ENCODE peak calls at places on chromosomes 11 and 22, in six cellular contexts. B, A, X, W, S and H are unnamed samples.

GRCh38 chr11:111063711-111064110 is 181.8 kb upstream of the POU2AF2 start:
- DNase-seq in B (no peak), X (no peak), W (peak), A (no peak), S (no peak), H (no peak)

GRCh38 chr11:72599325-72600117 is 74.7 kb downstream of the PDE2A start:
- DNase-seq in A (peak), B (no peak), W (peak), X (no peak), S (peak), H (peak)

GRCh38 chr11:60914620-60915249 is 777 bp downstream of the TMEM109 start:
- DNase-seq in A (no peak), X (peak), B (peak), S (peak), W (peak), H (peak)

GRCh38 chr11:128587415-128587814 is at the start of gene ETS1:
- DNase-seq in B (no peak), W (peak), A (peak), S (peak), X (no peak), H (peak)

GRCh38 chr11:100925935-100926334 is 203.7 kb downstream of the PGR start:
- DNase-seq in B (no peak), A (peak), S (no peak), W (peak), X (no peak), H (no peak)

GRCh38 chr11:13160302-13160701 is 117.3 kb upstream of the BMAL1 start:
- DNase-seq in W (no peak), B (no peak), A (no peak), X (no peak), S (no peak), H (no peak)

GRCh38 chr11:5624489-5625278 is at the start of gene TRIM34:
- DNase-seq in S (peak), X (no peak), B (peak), W (peak), A (peak), H (peak)

GRCh38 chr11:2276280-2276998 is 6.1 kb upstream of the ASCL2 start:
- DNase-seq in B (no peak), A (no peak), X (no peak), S (no peak), W (no peak), H (no peak)

GRCh38 chr11:75422248-75423231 is 10.5 kb downstream of the KLHL35 start:
- DNase-seq in S (no peak), X (no peak), B (no peak), W (peak), A (peak), H (no peak)

GRCh38 chr22:45452565-45453449 is 39.3 kb downstream of the RIBC2 start:
- DNase-seq in S (no peak), W (no peak), A (no peak), X (no peak), B (no peak), H (no peak)

GRCh38 chr22:45645526-45646414 is 25.9 kb upstream of the ATXN10 start:
- DNase-seq in A (peak), W (peak), B (peak), S (peak), X (peak), H (peak)

GRCh38 chr11:101428918-101429317 is 154.9 kb downstream of the TRPC6 start:
- DNase-seq in A (peak), B (peak), X (no peak), S (peak), W (peak), H (peak)

GRCh38 chr11:120079750-120080610 is 57.9 kb downstream of the TRIM29 start:
- DNase-seq in X (no peak), S (peak), B (peak), A (no peak), W (no peak), H (peak)

GRCh38 chr11:65764434-65764833 is 16.3 kb downstream of the AP5B1 start:
- DNase-seq in X (no peak), W (no peak), A (no peak), S (no peak), B (no peak), H (no peak)

GRCh38 chr11:118913411-118914125 is 12.2 kb downstream of the BCL9L start:
- DNase-seq in A (no peak), B (no peak), S (no peak), X (no peak), W (peak), H (no peak)

GRCh38 chr11:118622376-118623290 is 15.2 kb downstream of the PHLDB1 start:
- DNase-seq in A (peak), W (peak), S (no peak), X (peak), B (no peak), H (no peak)

GRCh38 chr11:75557649-75558494 is 4.2 kb upstream of the SERPINH1 start:
- DNase-seq in A (no peak), S (no peak), X (no peak), B (no peak), W (no peak), H (no peak)

GRCh38 chr11:12746593-12747097 is 72.4 kb downstream of the TEAD1 start:
- DNase-seq in W (peak), X (peak), A (peak), B (no peak), S (peak), H (peak)

GRCh38 chr11:77705877-77706579 is 68.4 kb upstream of the CLNS1A start:
- DNase-seq in S (no peak), A (no peak), X (no peak), B (no peak), W (no peak), H (no peak)

GRCh38 chr11:66566221-66566620 is 2.2 kb downstream of the CTSF start:
- DNase-seq in S (no peak), A (no peak), X (no peak), W (no peak), B (no peak), H (no peak)

DNA sequence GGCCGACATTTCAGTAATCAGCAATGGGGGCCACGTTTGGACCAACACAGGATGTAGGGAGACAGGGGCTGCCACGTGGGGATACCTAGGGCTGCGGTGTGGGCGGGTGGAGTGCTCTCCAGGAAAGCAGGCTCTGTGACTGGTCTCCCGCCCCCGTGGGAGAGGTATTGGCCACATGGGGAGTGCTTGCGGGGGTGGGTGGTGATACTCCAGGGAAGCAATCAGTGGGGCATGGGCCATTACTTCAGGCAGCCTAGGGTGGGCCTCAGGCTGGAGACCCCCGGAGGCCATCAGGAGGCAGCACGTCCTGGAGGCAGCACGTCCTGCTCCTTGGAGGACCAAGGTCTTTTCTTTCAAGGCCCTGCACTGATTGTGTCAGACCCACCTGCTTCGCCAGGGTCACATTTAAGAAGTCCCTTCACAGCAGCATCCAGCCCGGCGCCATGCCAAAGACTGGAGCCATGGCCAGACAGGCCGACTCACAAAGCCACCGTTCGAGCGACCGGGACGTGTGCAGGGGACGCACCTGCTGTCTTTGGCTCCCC is 3.0 kb upstream of the MUC2 start:
- DNase-seq in W (no peak), B (no peak), A (no peak), S (no peak), X (no peak), H (no peak)
- H3K4me2 ChIP-seq in W (no peak), B (no peak), A (peak), S (no peak), X (no peak), H (no peak)

GRCh38 chr11:122322369-122322768 is 206.4 kb upstream of the BLID start:
- DNase-seq in X (no peak), B (no peak), W (no peak), A (no peak), S (no peak), H (no peak)
- H3K4me2 ChIP-seq in X (no peak), B (no peak), W (no peak), A (no peak), S (no peak), H (no peak)

DNA sequence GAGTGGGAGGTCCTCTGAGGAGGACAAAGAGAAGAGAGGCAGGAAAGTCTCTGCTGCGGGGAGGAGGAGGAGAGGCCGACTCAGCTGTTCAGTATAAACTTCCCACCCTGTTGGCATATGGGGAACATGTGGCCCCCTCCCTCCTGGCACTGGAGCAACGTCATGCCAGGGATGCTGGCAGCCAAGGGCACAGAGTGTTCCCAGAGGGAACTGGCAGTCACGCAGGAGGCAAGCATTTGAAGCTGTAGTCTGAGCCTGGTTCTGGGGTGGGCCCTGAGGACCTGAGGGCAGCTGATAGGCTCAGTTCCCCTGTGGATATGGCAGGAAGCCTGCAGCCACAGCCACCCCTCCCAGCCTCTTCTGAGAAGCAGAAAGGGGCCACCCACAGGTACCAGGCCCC is 67.1 kb upstream of the TSPAN18 start:
- DNase-seq in X (peak), B (no peak), A (no peak), W (no peak), S (no peak), H (no peak)
- H3K4me2 ChIP-seq in X (no peak), B (no peak), A (no peak), W (no peak), S (no peak), H (no peak)

GRCh38 chr11:36056160-36056751 is 112.4 kb downstream of the LDLRAD3 start:
- DNase-seq in S (peak), A (peak), W (peak), B (no peak), X (peak), H (peak)

GRCh38 chr11:36055356-36055755 is 111.5 kb downstream of the LDLRAD3 start:
- DNase-seq in A (no peak), S (no peak), W (no peak), B (no peak), X (no peak), H (no peak)

GRCh38 chr11:36054628-36055027 is 110.8 kb downstream of the LDLRAD3 start:
- DNase-seq in W (no peak), B (no peak), X (no peak), A (no peak), S (no peak), H (no peak)

GRCh38 chr11:36059660-36060059 is 115.8 kb downstream of the LDLRAD3 start:
- DNase-seq in S (no peak), A (no peak), B (no peak), X (no peak), W (no peak), H (no peak)

GRCh38 chr11:36057372-36058045 is 113.6 kb downstream of the LDLRAD3 start:
- DNase-seq in X (no peak), W (no peak), B (no peak), S (no peak), A (no peak), H (no peak)
- H3K4me2 ChIP-seq in X (no peak), W (no peak), B (no peak), S (no peak), A (no peak), H (no peak)

DNA sequence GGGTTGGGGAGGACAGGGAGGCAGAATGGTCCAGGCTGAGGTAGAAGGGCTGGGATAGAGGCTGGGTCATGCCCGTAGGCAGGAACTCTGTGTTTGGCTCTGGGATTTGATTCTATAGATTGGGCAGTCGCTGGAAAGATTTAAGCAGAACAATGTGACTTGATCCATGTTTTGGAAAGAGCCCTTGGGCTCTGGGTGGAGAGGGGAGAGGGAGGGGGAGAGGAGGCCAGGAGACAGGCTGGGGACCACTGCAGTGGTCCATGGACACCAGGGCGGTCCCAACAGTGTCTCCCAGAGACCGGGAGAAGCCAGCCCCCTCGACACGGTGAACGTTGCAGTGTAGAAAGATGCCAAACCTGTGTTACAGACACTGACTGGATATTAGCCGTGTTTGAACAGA is 19.5 kb downstream of the PVALB start:
- DNase-seq in A (no peak), S (no peak), B (no peak), W (no peak), X (no peak), H (no peak)
- H3K4me2 ChIP-seq in A (no peak), S (peak), B (no peak), W (no peak), X (no peak), H (no peak)

DNA sequence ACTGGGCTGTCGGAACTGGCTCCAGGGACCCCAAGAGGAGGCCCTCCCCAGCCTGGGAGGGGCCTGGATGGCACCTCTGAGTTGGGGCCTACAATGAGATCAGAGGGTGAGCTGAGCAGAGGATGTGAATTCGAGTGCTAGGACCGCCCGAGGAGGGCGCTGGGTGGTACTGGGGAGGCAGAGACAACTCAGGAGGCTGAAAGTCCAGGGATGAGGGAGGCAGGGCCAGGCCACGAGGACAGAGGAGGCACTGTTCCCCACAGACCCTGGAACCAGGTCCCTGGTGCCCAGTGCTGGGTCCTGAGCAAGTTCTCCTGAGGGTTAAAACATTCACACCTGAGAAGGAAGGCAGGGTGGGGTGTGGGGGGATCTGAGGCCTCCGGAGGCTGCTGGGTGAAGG is 218.0 kb downstream of the CTTN start:
- DNase-seq in W (no peak), X (no peak), S (no peak), B (no peak), A (no peak), H (no peak)
- H3K4me2 ChIP-seq in W (no peak), X (no peak), S (no peak), B (no peak), A (no peak), H (no peak)